ENCODE peak calls at places on chromosomes 7 and 10, in eight cellular contexts. M is cardiac fibroblast, B is RWPE1, S is GM20000, F is mesothelial cell of epicardium, X is colonic mucosa, A is HL-60, C is right lobe of liver. K is an unnamed sample.

GRCh38 chr7:98862716-98863420 is 6.9 kb downstream of the TMEM130 start:
- DNase-seq in S (no peak), X (no peak), C (peak), M (no peak), B (no peak), A (no peak), F (no peak), K (no peak)

GRCh38 chr7:1033546-1034145 is 10.7 kb upstream of the GPR146 start:
- DNase-seq in S (no peak), C (no peak), B (no peak), A (no peak), X (no peak), F (no peak), M (no peak), K (no peak)

GRCh38 chr7:134480730-134481129 is 21.8 kb upstream of the AKR1B1 start:
- DNase-seq in M (peak), X (no peak), A (no peak), F (no peak), B (no peak), C (no peak), S (no peak), K (peak)

GRCh38 chr10:86104611-86105145 is 261.9 kb downstream of the GRID1 start:
- DNase-seq in A (no peak), F (no peak), X (no peak), S (no peak), C (no peak), M (no peak), B (no peak), K (no peak)

GRCh38 chr7:151754142-151754590 is 122.7 kb downstream of the PRKAG2 start:
- DNase-seq in M (peak), S (peak), F (peak), C (peak), A (peak), B (peak), X (peak), K (peak)

GRCh38 chr7:136086712-136087111 is 109.6 kb upstream of the MTPN start:
- DNase-seq in F (no peak), M (peak), B (peak), C (no peak), A (no peak), X (no peak), S (peak), K (peak)

GRCh38 chr10:113007343-113007771 is 57.3 kb downstream of the TCF7L2 start:
- DNase-seq in S (peak), A (no peak), M (no peak), F (no peak), C (no peak), B (no peak), X (no peak), K (no peak)

GRCh38 chr10:114556236-114557122 is 101.6 kb downstream of the ABLIM1 start:
- DNase-seq in B (no peak), A (no peak), F (no peak), C (no peak), X (no peak), S (no peak), M (no peak), K (no peak)

GRCh38 chr10:97731346-97732051 is 5.4 kb upstream of the ZFYVE27 start:
- DNase-seq in S (peak), B (peak), X (peak), C (peak), M (peak), A (no peak), F (no peak), K (peak)

GRCh38 chr10:101291254-101292193 is 62.3 kb upstream of the LBX1 start:
- DNase-seq in S (peak), A (peak), C (no peak), M (peak), X (no peak), B (peak), F (peak), K (peak)

GRCh38 chr7:90596745-90597526 is 815 bp downstream of the CDK14 start:
- DNase-seq in X (no peak), C (no peak), A (no peak), F (no peak), M (peak), B (peak), S (peak), K (peak)

GRCh38 chr10:110919971-110920881 is 822 bp downstream of the SHOC2 start:
- DNase-seq in S (peak), A (peak), B (peak), F (peak), C (peak), M (peak), X (peak), K (peak)

GRCh38 chr10:87818505-87819273 is 663 bp upstream of the ATAD1 start:
- DNase-seq in X (peak), S (peak), C (no peak), F (no peak), A (no peak), B (no peak), M (no peak), K (peak)

GRCh38 chr7:92843781-92844180 is 7.4 kb upstream of the CDK6 start:
- DNase-seq in B (no peak), X (no peak), S (no peak), A (no peak), C (no peak), M (no peak), F (no peak), K (no peak)

GRCh38 chr7:370775-371118 is 80.8 kb downstream of the FOXL3 start:
- DNase-seq in B (no peak), C (no peak), S (no peak), F (no peak), M (no peak), A (no peak), X (no peak), K (no peak)

GRCh38 chr10:113704637-113705343 is 25.1 kb downstream of the CASP7 start:
- DNase-seq in B (peak), F (no peak), A (no peak), C (no peak), S (peak), X (peak), M (peak), K (peak)

GRCh38 chr10:125222515-125222914 is 62.2 kb upstream of the CTBP2 start:
- DNase-seq in F (no peak), X (peak), C (no peak), M (no peak), A (no peak), S (no peak), B (no peak), K (no peak)

GRCh38 chr7:150408393-150409299 is 29.5 kb downstream of the ZNF775 start:
- DNase-seq in A (no peak), S (peak), F (no peak), X (no peak), C (no peak), M (no peak), B (no peak), K (no peak)

GRCh38 chr10:29850371-29850770 is 209.0 kb downstream of the JCAD start:
- DNase-seq in B (no peak), S (no peak), A (no peak), X (no peak), M (no peak), F (no peak), C (no peak), K (no peak)

GRCh38 chr10:13695588-13695987 is 108.8 kb downstream of the PRPF18 start:
- DNase-seq in M (no peak), S (no peak), C (no peak), B (no peak), A (no peak), X (no peak), F (no peak), K (no peak)

GRCh38 chr7:136859798-136860197 is 8.7 kb upstream of the CHRM2 start:
- DNase-seq in A (no peak), X (no peak), C (no peak), S (no peak), M (peak), F (no peak), B (no peak), K (no peak)

GRCh38 chr10:55370021-55370420 is 569.0 kb upstream of the PCDH15 start:
- DNase-seq in C (no peak), B (no peak), X (no peak), M (peak), F (no peak), S (no peak), A (no peak), K (peak)

GRCh38 chr7:129069021-129069420 is 14.1 kb upstream of the TNPO3 start:
- DNase-seq in A (no peak), X (no peak), B (no peak), F (no peak), C (no peak), S (no peak), M (no peak), K (no peak)

GRCh38 chr7:132930881-132931280 is 151.0 kb downstream of the CHCHD3 start:
- DNase-seq in F (no peak), B (no peak), C (no peak), X (no peak), A (no peak), S (no peak), M (no peak), K (peak)

DNA sequence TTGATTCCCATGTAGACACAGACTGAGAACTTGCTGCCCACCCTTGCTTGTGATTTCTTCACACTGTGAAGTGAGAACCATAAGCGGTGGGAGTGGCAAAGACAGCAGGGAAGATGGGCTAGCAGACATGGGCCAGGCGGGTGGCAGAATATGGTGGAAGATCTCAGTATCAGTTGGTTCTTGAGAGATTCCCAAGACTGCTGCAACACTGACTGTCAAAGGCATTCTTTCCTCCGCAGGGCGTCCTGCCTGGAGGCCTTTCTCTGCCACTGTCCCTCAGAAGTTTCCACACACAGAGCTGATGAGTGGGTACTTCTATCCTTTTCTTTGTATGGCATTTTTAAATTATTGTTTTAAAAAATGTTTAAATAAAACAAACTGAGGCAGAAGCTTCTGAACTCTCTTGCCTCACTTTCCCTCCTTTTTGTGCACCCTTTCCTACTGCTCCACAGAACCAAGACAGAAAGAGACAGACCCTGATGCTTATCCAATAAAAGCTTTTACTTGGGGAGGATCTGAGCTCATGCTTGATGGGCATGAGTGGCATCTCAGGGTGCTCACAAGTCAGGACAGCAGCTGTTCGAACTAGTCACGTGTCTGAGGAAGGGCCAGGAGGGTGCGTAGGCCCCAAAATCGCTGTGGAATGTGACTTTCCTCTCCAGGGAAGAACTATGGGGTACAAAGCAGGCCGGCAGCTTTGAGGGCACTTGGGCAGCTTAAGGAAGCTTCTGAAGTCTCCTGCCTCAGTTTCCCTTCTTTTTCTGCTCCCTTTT is 104.7 kb upstream of the PCGF5 start:
- DNase-seq in X (no peak), A (no peak), C (no peak), M (no peak), F (no peak), B (no peak), S (no peak), K (no peak)
- TF ChIP-seq CTCF in X (no peak), A (no peak), C (no peak), M (no peak), F (no peak), B (no peak), S (no peak), K (no peak)

GRCh38 chr7:155598810-155599210 is 45.7 kb upstream of the RBM33 start:
- DNase-seq in X (peak), C (peak), S (peak), A (no peak), M (peak), F (peak), B (peak), K (peak)
- TF ChIP-seq CTCF in X (peak), C (peak), S (peak), A (peak), M (peak), F (peak), B (peak), K (peak)

GRCh38 chr7:143002106-143002505 is 24.8 kb downstream of the OR9A2 start:
- DNase-seq in F (no peak), X (no peak), A (no peak), B (peak), M (peak), S (no peak), C (no peak), K (peak)
- TF ChIP-seq CTCF in F (no peak), X (no peak), A (peak), B (peak), M (peak), S (no peak), C (peak), K (peak)

GRCh38 chr10:47403401-47404318 is 19.6 kb upstream of the ZNF488 start:
- DNase-seq in F (no peak), C (no peak), X (no peak), B (no peak), A (no peak), M (peak), S (no peak), K (peak)
- TF ChIP-seq CTCF in F (no peak), C (no peak), X (no peak), B (no peak), A (no peak), M (no peak), S (no peak), K (no peak)